ENCODE peak calls at places on chromosomes 12 and 14, in six cellular contexts. One of them, this sample, is unnamed.
A peak's percentile ranks its signal among the peaks of the same experiment; 100 is the strongest.

GRCh38 chr12:80838708-80839107 is 99.0 kb downstream of the LIN7A start:
- DNase-seq in HCEC 1CT: no peak
- DNase-seq in H7: no peak
- DNase-seq in RPMI7951: no peak
- DNase-seq in hepatic stellate cell: no peak
- DNase-seq in NCI-H524: peak; percentile 85
- DNase-seq in this sample: no peak

GRCh38 chr14:74655597-74656389 is 43.8 kb upstream of the LTBP2 start:
- DNase-seq in H7: no peak
- DNase-seq in hepatic stellate cell: peak; percentile 47
- DNase-seq in RPMI7951: no peak
- DNase-seq in HCEC 1CT: peak; percentile 71
- DNase-seq in NCI-H524: no peak
- DNase-seq in this sample: peak; percentile 29

GRCh38 chr12:6810758-6811157 is 10.9 kb upstream of the GPR162 start:
- DNase-seq in NCI-H524: no peak
- DNase-seq in H7: peak; percentile 18
- DNase-seq in hepatic stellate cell: no peak
- DNase-seq in RPMI7951: no peak
- DNase-seq in HCEC 1CT: no peak
- DNase-seq in this sample: no peak

GRCh38 chr12:77724367-77724957 is 106.2 kb upstream of the NAV3 start:
- DNase-seq in NCI-H524: no peak
- DNase-seq in HCEC 1CT: peak; percentile 53
- DNase-seq in H7: no peak
- DNase-seq in hepatic stellate cell: no peak
- DNase-seq in RPMI7951: peak; percentile 36
- DNase-seq in this sample: peak; percentile 3

GRCh38 chr12:63362801-63363200 is 211.8 kb upstream of the AVPR1A start:
- DNase-seq in HCEC 1CT: peak; percentile 7
- DNase-seq in H7: no peak
- DNase-seq in hepatic stellate cell: no peak
- DNase-seq in NCI-H524: no peak
- DNase-seq in RPMI7951: peak; percentile 67
- DNase-seq in this sample: no peak

GRCh38 chr12:80262372-80263170 is 163.2 kb downstream of the OTOGL start:
- DNase-seq in hepatic stellate cell: no peak
- DNase-seq in H7: no peak
- DNase-seq in RPMI7951: peak; percentile 40
- DNase-seq in NCI-H524: no peak
- DNase-seq in HCEC 1CT: peak; percentile 35
- DNase-seq in this sample: no peak

GRCh38 chr14:29814153-29815057 is 113.2 kb downstream of the PRKD1 start:
- DNase-seq in HCEC 1CT: no peak
- DNase-seq in NCI-H524: no peak
- DNase-seq in RPMI7951: no peak
- DNase-seq in hepatic stellate cell: no peak
- DNase-seq in H7: no peak
- DNase-seq in this sample: no peak

GRCh38 chr12:104057771-104058197 is 6.5 kb upstream of the HCFC2 start:
- DNase-seq in H7: peak; percentile 52
- DNase-seq in hepatic stellate cell: no peak
- DNase-seq in RPMI7951: peak; percentile 27
- DNase-seq in HCEC 1CT: peak; percentile 28
- DNase-seq in NCI-H524: peak; percentile 18
- DNase-seq in this sample: peak; percentile 37

GRCh38 chr12:16949351-16949750 is 343.4 kb upstream of the LMO3 start:
- DNase-seq in RPMI7951: no peak
- DNase-seq in NCI-H524: no peak
- DNase-seq in HCEC 1CT: no peak
- DNase-seq in H7: no peak
- DNase-seq in hepatic stellate cell: no peak
- DNase-seq in this sample: no peak

GRCh38 chr14:75568791-75569190 is 9.6 kb upstream of the FLVCR2 start:
- DNase-seq in H7: no peak
- DNase-seq in NCI-H524: no peak
- DNase-seq in hepatic stellate cell: no peak
- DNase-seq in RPMI7951: no peak
- DNase-seq in HCEC 1CT: no peak
- DNase-seq in this sample: no peak

GRCh38 chr14:92946847-92947545 is 24.0 kb downstream of the CHGA start:
- DNase-seq in hepatic stellate cell: no peak
- DNase-seq in NCI-H524: no peak
- DNase-seq in H7: no peak
- DNase-seq in RPMI7951: no peak
- DNase-seq in HCEC 1CT: no peak
- DNase-seq in this sample: no peak

GRCh38 chr12:104933128-104933527 is 25.0 kb downstream of the SLC41A2 start:
- DNase-seq in H7: no peak
- DNase-seq in NCI-H524: no peak
- DNase-seq in HCEC 1CT: no peak
- DNase-seq in RPMI7951: no peak
- DNase-seq in hepatic stellate cell: no peak
- DNase-seq in this sample: no peak

GRCh38 chr12:76706099-76706498 is 57.8 kb upstream of the ZDHHC17 start:
- DNase-seq in NCI-H524: no peak
- DNase-seq in RPMI7951: peak; percentile 17
- DNase-seq in HCEC 1CT: peak; percentile 64
- DNase-seq in hepatic stellate cell: no peak
- DNase-seq in H7: no peak
- DNase-seq in this sample: no peak

GRCh38 chr14:33551963-33552362 is 398.9 kb downstream of the EGLN3 start:
- DNase-seq in NCI-H524: no peak
- DNase-seq in HCEC 1CT: no peak
- DNase-seq in H7: peak; percentile 13
- DNase-seq in hepatic stellate cell: no peak
- DNase-seq in RPMI7951: no peak
- DNase-seq in this sample: no peak

GRCh38 chr12:20555771-20556170 is 139.4 kb upstream of the SLCO1C1 start:
- DNase-seq in NCI-H524: no peak
- DNase-seq in H7: no peak
- DNase-seq in RPMI7951: no peak
- DNase-seq in HCEC 1CT: peak; percentile 9
- DNase-seq in hepatic stellate cell: no peak
- DNase-seq in this sample: no peak

GRCh38 chr12:40688085-40688725 is 4.0 kb upstream of the CNTN1 start:
- DNase-seq in HCEC 1CT: no peak
- DNase-seq in RPMI7951: no peak
- DNase-seq in NCI-H524: no peak
- DNase-seq in hepatic stellate cell: no peak
- DNase-seq in H7: no peak
- DNase-seq in this sample: no peak

GRCh38 chr14:96479435-96480146 is 22.6 kb upstream of the PAPOLA start:
- DNase-seq in NCI-H524: no peak
- DNase-seq in hepatic stellate cell: no peak
- DNase-seq in H7: no peak
- DNase-seq in HCEC 1CT: no peak
- DNase-seq in RPMI7951: no peak
- DNase-seq in this sample: no peak

GRCh38 chr14:68979722-68980552 is 835 bp upstream of the ACTN1 start:
- DNase-seq in NCI-H524: peak; percentile 54
- DNase-seq in H7: peak; percentile 87
- DNase-seq in RPMI7951: peak; percentile 55
- DNase-seq in HCEC 1CT: peak; percentile 54
- DNase-seq in hepatic stellate cell: peak; percentile 61
- DNase-seq in this sample: peak; percentile 57

GRCh38 chr12:100128509-100128908 is 14.2 kb downstream of the BLTP3B start:
- DNase-seq in RPMI7951: peak; percentile 42
- DNase-seq in HCEC 1CT: peak; percentile 80
- DNase-seq in H7: peak; percentile 42
- DNase-seq in NCI-H524: peak; percentile 6
- DNase-seq in hepatic stellate cell: peak; percentile 26
- DNase-seq in this sample: peak; percentile 19

GRCh38 chr12:91777268-91777997 is 368.2 kb downstream of the BTG1 start:
- DNase-seq in HCEC 1CT: no peak
- DNase-seq in H7: no peak
- DNase-seq in RPMI7951: peak; percentile 74
- DNase-seq in hepatic stellate cell: no peak
- DNase-seq in NCI-H524: no peak
- DNase-seq in this sample: no peak

GRCh38 chr14:101588990-101589389 is 27.7 kb downstream of the DIO3 start:
- DNase-seq in RPMI7951: no peak
- DNase-seq in H7: no peak
- DNase-seq in NCI-H524: no peak
- DNase-seq in HCEC 1CT: no peak
- DNase-seq in hepatic stellate cell: no peak
- DNase-seq in this sample: no peak

GRCh38 chr14:94771906-94772468 is 2.1 kb upstream of the GSC start:
- DNase-seq in HCEC 1CT: no peak
- DNase-seq in hepatic stellate cell: no peak
- DNase-seq in NCI-H524: no peak
- DNase-seq in H7: peak; percentile 47
- DNase-seq in RPMI7951: no peak
- DNase-seq in this sample: no peak

GRCh38 chr14:69055125-69055524 is 76.0 kb upstream of the ACTN1 start:
- DNase-seq in H7: no peak
- DNase-seq in HCEC 1CT: peak; percentile 37
- DNase-seq in NCI-H524: no peak
- DNase-seq in hepatic stellate cell: no peak
- DNase-seq in RPMI7951: peak; percentile 65
- DNase-seq in this sample: no peak

GRCh38 chr12:1205512-1206060 is 214.6 kb downstream of the ERC1 start:
- DNase-seq in NCI-H524: no peak
- DNase-seq in hepatic stellate cell: peak; percentile 12
- DNase-seq in HCEC 1CT: peak; percentile 44
- DNase-seq in H7: no peak
- DNase-seq in RPMI7951: peak; percentile 32
- DNase-seq in this sample: no peak

GRCh38 chr12:76563061-76563460 is 3.5 kb upstream of the OSBPL8 start:
- DNase-seq in NCI-H524: no peak
- DNase-seq in HCEC 1CT: no peak
- DNase-seq in H7: no peak
- DNase-seq in hepatic stellate cell: no peak
- DNase-seq in RPMI7951: no peak
- DNase-seq in this sample: no peak

This sample was measured in AG08396.